ENCODE peak calls at places on chromosomes 2 and 18, in five cellular contexts. F is stimulated activated CD8-positive, alpha-beta memory T cell treated with anti-CD3 and anti-CD28 coated beads, Interleukin-2, amount 100 ng/mL, for 1 hour; U is uterus; N is colonic mucosa; I is AG09309. H is an unnamed sample.

GRCh38 chr2:6828299-6828584 is 37.5 kb downstream of the CMPK2 start:
- DNase-seq in I (no peak), U (no peak), F (no peak), N (no peak), H (no peak)

GRCh38 chr2:36582556-36583350 is 15.2 kb downstream of the FEZ2 start:
- DNase-seq in N (no peak), U (no peak), I (no peak), F (no peak), H (no peak)

GRCh38 chr2:38666578-38666926 is 638 bp downstream of the GALM start:
- DNase-seq in U (no peak), F (no peak), I (no peak), N (peak; percentile 89), H (no peak)

GRCh38 chr2:230814616-230815015 is 50.1 kb upstream of the ITM2C start:
- DNase-seq in U (no peak), F (no peak), I (no peak), N (no peak), H (no peak)

GRCh38 chr18:73153271-73153670 is 285.5 kb upstream of the NETO1 start:
- DNase-seq in I (peak; percentile 5), N (no peak), U (no peak), F (no peak), H (no peak)

GRCh38 chr2:158407031-158407430 is 49.5 kb downstream of the CCDC148 start:
- DNase-seq in I (no peak), N (no peak), U (no peak), F (no peak), H (no peak)

GRCh38 chr2:117536139-117536538 is 278.4 kb upstream of the DDX18 start:
- DNase-seq in F (no peak), U (no peak), N (no peak), I (no peak), H (no peak)

GRCh38 chr2:108220942-108221541 is 18.7 kb upstream of the SULT1C3 start:
- DNase-seq in N (no peak), I (no peak), F (no peak), U (no peak), H (no peak)

GRCh38 chr2:159101755-159102489 is 133.5 kb downstream of the TANC1 start:
- DNase-seq in N (no peak), F (no peak), I (no peak), U (no peak), H (no peak)

GRCh38 chr18:36546876-36547275 is 249.4 kb downstream of the FHOD3 start:
- DNase-seq in I (no peak), U (no peak), N (no peak), F (no peak), H (no peak)

GRCh38 chr2:159592446-159592845 is 23.9 kb downstream of the BAZ2B start:
- DNase-seq in N (no peak), U (no peak), I (no peak), F (no peak), H (no peak)

GRCh38 chr2:58594175-58594574 is 353.1 kb upstream of the FANCL start:
- DNase-seq in I (no peak), U (no peak), F (no peak), N (no peak), H (no peak)

GRCh38 chr18:59001166-59001565 is 136.5 kb downstream of the ZNF532 start:
- DNase-seq in F (no peak), U (no peak), I (no peak), N (no peak), H (no peak)

GRCh38 chr18:12394428-12394827 is 13.3 kb upstream of the PRELID3A start:
- DNase-seq in I (no peak), N (no peak), U (no peak), F (no peak), H (no peak)

GRCh38 chr2:72153924-72154323 is 6.3 kb upstream of the CYP26B1 start:
- DNase-seq in F (no peak), I (no peak), U (no peak), N (no peak), H (no peak)

GRCh38 chr2:172888704-172889103 is 153.1 kb downstream of the RAPGEF4 start:
- DNase-seq in F (no peak), I (no peak), U (no peak), N (no peak), H (no peak)

GRCh38 chr2:239762106-239762505 is 263.0 kb downstream of the NDUFA10 start:
- DNase-seq in I (no peak), U (no peak), N (no peak), F (no peak), H (no peak)

GRCh38 chr2:177335917-177336450 is 56.6 kb upstream of the AGPS start:
- DNase-seq in I (no peak), F (no peak), N (no peak), U (no peak), H (no peak)

GRCh38 chr2:8570637-8571036 is 111.2 kb upstream of the ID2 start:
- DNase-seq in F (no peak), N (no peak), I (no peak), U (no peak), H (no peak)

GRCh38 chr2:60485550-60485949 is 67.9 kb downstream of the BCL11A start:
- DNase-seq in F (no peak), I (no peak), U (no peak), N (no peak), H (no peak)